ENCODE peak calls at places on chromosomes 4 and X, in eight cellular contexts. One of them, this sample, is unnamed.

GRCh38 chr4:45078201-45078600 is 351.8 kb upstream of the GNPDA2 start:
- DNase-seq in A673: no peak
- DNase-seq in RWPE2: no peak
- DNase-seq in globus pallidus: no peak
- DNase-seq in NCI-H2171 treated with DMSO at 0.1 percent for 48 hours: peak; percentile 1
- DNase-seq in activated CD8-positive, alpha-beta memory T cell treated with anti-CD3 and anti-CD28 coated beads, Interleukin-2, amount 50 U/mL, for 4 hours: no peak
- DNase-seq in thoracic aorta: no peak
- DNase-seq in H9: no peak
- DNase-seq in this sample: no peak

GRCh38 chr4:154208424-154208823 is 283.2 kb downstream of the DCHS2 start:
- DNase-seq in H9: peak; percentile 89
- DNase-seq in globus pallidus: no peak
- DNase-seq in RWPE2: peak; percentile 53
- DNase-seq in A673: no peak
- DNase-seq in NCI-H2171 treated with DMSO at 0.1 percent for 48 hours: no peak
- DNase-seq in activated CD8-positive, alpha-beta memory T cell treated with anti-CD3 and anti-CD28 coated beads, Interleukin-2, amount 50 U/mL, for 4 hours: no peak
- DNase-seq in thoracic aorta: no peak
- DNase-seq in this sample: no peak

GRCh38 chr4:41723286-41723685 is 25.2 kb downstream of the PHOX2B start:
- DNase-seq in A673: no peak
- DNase-seq in activated CD8-positive, alpha-beta memory T cell treated with anti-CD3 and anti-CD28 coated beads, Interleukin-2, amount 50 U/mL, for 4 hours: no peak
- DNase-seq in NCI-H2171 treated with DMSO at 0.1 percent for 48 hours: no peak
- DNase-seq in RWPE2: no peak
- DNase-seq in globus pallidus: no peak
- DNase-seq in H9: no peak
- DNase-seq in thoracic aorta: no peak
- DNase-seq in this sample: no peak

GRCh38 chrX:80841259-80841658 is 31.6 kb upstream of the BRWD3 start:
- DNase-seq in activated CD8-positive, alpha-beta memory T cell treated with anti-CD3 and anti-CD28 coated beads, Interleukin-2, amount 50 U/mL, for 4 hours: no peak
- DNase-seq in RWPE2: no peak
- DNase-seq in thoracic aorta: no peak
- DNase-seq in H9: no peak
- DNase-seq in globus pallidus: no peak
- DNase-seq in A673: no peak
- DNase-seq in NCI-H2171 treated with DMSO at 0.1 percent for 48 hours: no peak
- DNase-seq in this sample: no peak

GRCh38 chrX:77668391-77669237 is 117.4 kb downstream of the ATRX start:
- DNase-seq in activated CD8-positive, alpha-beta memory T cell treated with anti-CD3 and anti-CD28 coated beads, Interleukin-2, amount 50 U/mL, for 4 hours: no peak
- DNase-seq in A673: peak; percentile 72
- DNase-seq in RWPE2: no peak
- DNase-seq in globus pallidus: no peak
- DNase-seq in NCI-H2171 treated with DMSO at 0.1 percent for 48 hours: no peak
- DNase-seq in thoracic aorta: no peak
- DNase-seq in H9: no peak
- DNase-seq in this sample: no peak

GRCh38 chr4:25347473-25347872 is 29.6 kb upstream of the ANAPC4 start:
- DNase-seq in RWPE2: no peak
- DNase-seq in A673: no peak
- DNase-seq in thoracic aorta: no peak
- DNase-seq in NCI-H2171 treated with DMSO at 0.1 percent for 48 hours: peak; percentile 6
- DNase-seq in activated CD8-positive, alpha-beta memory T cell treated with anti-CD3 and anti-CD28 coated beads, Interleukin-2, amount 50 U/mL, for 4 hours: no peak
- DNase-seq in H9: no peak
- DNase-seq in globus pallidus: no peak
- DNase-seq in this sample: no peak

GRCh38 chr4:140469806-140470733 is 28.0 kb downstream of the MGAT4D start:
- DNase-seq in thoracic aorta: no peak
- DNase-seq in H9: peak; percentile 55
- DNase-seq in globus pallidus: no peak
- DNase-seq in NCI-H2171 treated with DMSO at 0.1 percent for 48 hours: no peak
- DNase-seq in activated CD8-positive, alpha-beta memory T cell treated with anti-CD3 and anti-CD28 coated beads, Interleukin-2, amount 50 U/mL, for 4 hours: no peak
- DNase-seq in RWPE2: no peak
- DNase-seq in A673: no peak
- DNase-seq in this sample: no peak

GRCh38 chr4:101871962-101872676 is 81.6 kb downstream of the BANK1 start:
- DNase-seq in NCI-H2171 treated with DMSO at 0.1 percent for 48 hours: no peak
- DNase-seq in globus pallidus: no peak
- DNase-seq in RWPE2: no peak
- DNase-seq in A673: no peak
- DNase-seq in H9: no peak
- DNase-seq in activated CD8-positive, alpha-beta memory T cell treated with anti-CD3 and anti-CD28 coated beads, Interleukin-2, amount 50 U/mL, for 4 hours: no peak
- DNase-seq in thoracic aorta: no peak
- DNase-seq in this sample: no peak

GRCh38 chr4:127965803-127966175 is 583 bp downstream of the ABHD18 start:
- DNase-seq in globus pallidus: no peak
- DNase-seq in activated CD8-positive, alpha-beta memory T cell treated with anti-CD3 and anti-CD28 coated beads, Interleukin-2, amount 50 U/mL, for 4 hours: peak; percentile 76
- DNase-seq in H9: peak; percentile 75
- DNase-seq in A673: peak; percentile 31
- DNase-seq in RWPE2: peak; percentile 63
- DNase-seq in NCI-H2171 treated with DMSO at 0.1 percent for 48 hours: peak; percentile 70
- DNase-seq in thoracic aorta: no peak
- DNase-seq in this sample: no peak

GRCh38 chrX:12360991-12361598 is 222.8 kb downstream of the FRMPD4 start:
- DNase-seq in globus pallidus: no peak
- DNase-seq in activated CD8-positive, alpha-beta memory T cell treated with anti-CD3 and anti-CD28 coated beads, Interleukin-2, amount 50 U/mL, for 4 hours: no peak
- DNase-seq in RWPE2: no peak
- DNase-seq in H9: no peak
- DNase-seq in thoracic aorta: no peak
- DNase-seq in A673: no peak
- DNase-seq in NCI-H2171 treated with DMSO at 0.1 percent for 48 hours: no peak
- DNase-seq in this sample: no peak

GRCh38 chrX:68654693-68655092 is 7.2 kb downstream of the STARD8 start:
- DNase-seq in thoracic aorta: no peak
- DNase-seq in activated CD8-positive, alpha-beta memory T cell treated with anti-CD3 and anti-CD28 coated beads, Interleukin-2, amount 50 U/mL, for 4 hours: no peak
- DNase-seq in RWPE2: no peak
- DNase-seq in A673: no peak
- DNase-seq in NCI-H2171 treated with DMSO at 0.1 percent for 48 hours: no peak
- DNase-seq in H9: no peak
- DNase-seq in globus pallidus: no peak
- DNase-seq in this sample: no peak

GRCh38 chr4:2944091-2944482 is 19.1 kb downstream of the NOP14 start:
- DNase-seq in globus pallidus: no peak
- DNase-seq in NCI-H2171 treated with DMSO at 0.1 percent for 48 hours: no peak
- DNase-seq in H9: no peak
- DNase-seq in RWPE2: no peak
- DNase-seq in activated CD8-positive, alpha-beta memory T cell treated with anti-CD3 and anti-CD28 coated beads, Interleukin-2, amount 50 U/mL, for 4 hours: no peak
- DNase-seq in A673: no peak
- DNase-seq in thoracic aorta: no peak
- DNase-seq in this sample: no peak

GRCh38 chrX:56802921-56803848 is 74.1 kb downstream of the NBDY start:
- DNase-seq in globus pallidus: peak; percentile 87
- DNase-seq in thoracic aorta: no peak
- DNase-seq in H9: peak; percentile 71
- DNase-seq in RWPE2: no peak
- DNase-seq in A673: peak; percentile 80
- DNase-seq in NCI-H2171 treated with DMSO at 0.1 percent for 48 hours: no peak
- DNase-seq in activated CD8-positive, alpha-beta memory T cell treated with anti-CD3 and anti-CD28 coated beads, Interleukin-2, amount 50 U/mL, for 4 hours: peak; percentile 79
- DNase-seq in this sample: no peak

GRCh38 chr4:1200425-1201035 is 28.1 kb upstream of the SPON2 start:
- DNase-seq in globus pallidus: no peak
- DNase-seq in H9: peak; percentile 22
- DNase-seq in NCI-H2171 treated with DMSO at 0.1 percent for 48 hours: no peak
- DNase-seq in thoracic aorta: no peak
- DNase-seq in A673: peak; percentile 36
- DNase-seq in RWPE2: no peak
- DNase-seq in activated CD8-positive, alpha-beta memory T cell treated with anti-CD3 and anti-CD28 coated beads, Interleukin-2, amount 50 U/mL, for 4 hours: peak; percentile 16
- DNase-seq in this sample: no peak